ENCODE peak calls at places on chromosomes 1 and 21, in five cellular contexts. One of them, this sample, is unnamed.

GRCh38 chr21:41786521-41786987 is 19.7 kb upstream of the RIPK4 start:
- DNase-seq in tibial artery: no peak
- DNase-seq in RWPE2: peak; percentile 94
- DNase-seq in lower lobe of right lung: no peak
- DNase-seq in adrenal gland: no peak
- DNase-seq in this sample: peak; percentile 70

GRCh38 chr1:87478231-87478630 is 149.6 kb downstream of the LMO4 start:
- DNase-seq in adrenal gland: no peak
- DNase-seq in tibial artery: no peak
- DNase-seq in lower lobe of right lung: no peak
- DNase-seq in RWPE2: no peak
- DNase-seq in this sample: peak; percentile 7

GRCh38 chr1:19367584-19368041 is 55.5 kb downstream of the SLC66A1 start:
- DNase-seq in tibial artery: no peak
- DNase-seq in lower lobe of right lung: no peak
- DNase-seq in adrenal gland: no peak
- DNase-seq in RWPE2: no peak
- DNase-seq in this sample: no peak

GRCh38 chr1:22388666-22389455 is 62.8 kb upstream of the ZBTB40 start:
- DNase-seq in tibial artery: no peak
- DNase-seq in lower lobe of right lung: no peak
- DNase-seq in RWPE2: no peak
- DNase-seq in adrenal gland: peak; percentile 33
- DNase-seq in this sample: no peak

GRCh38 chr21:41712201-41712600 is 54.7 kb downstream of the RIPK4 start:
- DNase-seq in adrenal gland: no peak
- DNase-seq in tibial artery: no peak
- DNase-seq in lower lobe of right lung: no peak
- DNase-seq in RWPE2: no peak
- DNase-seq in this sample: no peak

GRCh38 chr1:198030682-198031081 is 113.5 kb downstream of the LHX9 start:
- DNase-seq in tibial artery: no peak
- DNase-seq in RWPE2: no peak
- DNase-seq in lower lobe of right lung: no peak
- DNase-seq in adrenal gland: no peak
- DNase-seq in this sample: no peak

GRCh38 chr1:39214998-39215873 is 10.7 kb downstream of the MACF1 start:
- DNase-seq in RWPE2: no peak
- DNase-seq in adrenal gland: no peak
- DNase-seq in lower lobe of right lung: peak; percentile 53
- DNase-seq in tibial artery: no peak
- DNase-seq in this sample: no peak

GRCh38 chr1:181479137-181479745 is 4.1 kb upstream of the CACNA1E start:
- DNase-seq in adrenal gland: peak; percentile 41
- DNase-seq in lower lobe of right lung: peak; percentile 53
- DNase-seq in tibial artery: no peak
- DNase-seq in RWPE2: no peak
- DNase-seq in this sample: peak; percentile 69

GRCh38 chr1:16014509-16015482 is 3.0 kb downstream of the HSPB7 start:
- DNase-seq in lower lobe of right lung: no peak
- DNase-seq in tibial artery: peak; percentile 90
- DNase-seq in adrenal gland: peak; percentile 83
- DNase-seq in RWPE2: no peak
- DNase-seq in this sample: no peak

GRCh38 chr1:95323117-95323516 is 89.1 kb downstream of the RWDD3 start:
- DNase-seq in adrenal gland: no peak
- DNase-seq in RWPE2: no peak
- DNase-seq in lower lobe of right lung: no peak
- DNase-seq in tibial artery: no peak
- DNase-seq in this sample: no peak

GRCh38 chr1:84810343-84810742 is 82.7 kb downstream of the LPAR3 start:
- DNase-seq in lower lobe of right lung: no peak
- DNase-seq in adrenal gland: no peak
- DNase-seq in RWPE2: no peak
- DNase-seq in tibial artery: no peak
- DNase-seq in this sample: no peak

GRCh38 chr1:18948913-18949688 is 7.4 kb downstream of the IFFO2 start:
- DNase-seq in tibial artery: peak; percentile 84
- DNase-seq in lower lobe of right lung: peak; percentile 51
- DNase-seq in adrenal gland: no peak
- DNase-seq in RWPE2: no peak
- DNase-seq in this sample: peak; percentile 27

GRCh38 chr1:1489231-1489630 is 17.7 kb downstream of the ATAD3B start:
- DNase-seq in adrenal gland: no peak
- DNase-seq in lower lobe of right lung: no peak
- DNase-seq in RWPE2: no peak
- DNase-seq in tibial artery: no peak
- DNase-seq in this sample: no peak
- H3K27ac ChIP-seq in adrenal gland: no peak overlapping the region
- H3K27ac ChIP-seq in lower lobe of right lung: no peak overlapping the region
- H3K27ac ChIP-seq in RWPE2: no peak overlapping the region
- H3K27ac ChIP-seq in tibial artery: no peak overlapping the region
- H3K27ac ChIP-seq in this sample: no peak overlapping the region

GRCh38 chr1:52920791-52921291 is 699 bp downstream of the ECHDC2 start:
- DNase-seq in RWPE2: no peak
- DNase-seq in lower lobe of right lung: peak; percentile 57
- DNase-seq in adrenal gland: peak; percentile 57
- DNase-seq in tibial artery: peak; percentile 74
- DNase-seq in this sample: peak; percentile 34
- H3K27ac ChIP-seq in RWPE2: peak overlapping the region; percentile 15
- H3K27ac ChIP-seq in lower lobe of right lung: peak overlapping the region; percentile 84
- H3K27ac ChIP-seq in adrenal gland: peak overlapping the region; percentile 92
- H3K27ac ChIP-seq in tibial artery: peak overlapping the region; percentile 89
- H3K27ac ChIP-seq in this sample: peak overlapping the region; percentile 88

DNA sequence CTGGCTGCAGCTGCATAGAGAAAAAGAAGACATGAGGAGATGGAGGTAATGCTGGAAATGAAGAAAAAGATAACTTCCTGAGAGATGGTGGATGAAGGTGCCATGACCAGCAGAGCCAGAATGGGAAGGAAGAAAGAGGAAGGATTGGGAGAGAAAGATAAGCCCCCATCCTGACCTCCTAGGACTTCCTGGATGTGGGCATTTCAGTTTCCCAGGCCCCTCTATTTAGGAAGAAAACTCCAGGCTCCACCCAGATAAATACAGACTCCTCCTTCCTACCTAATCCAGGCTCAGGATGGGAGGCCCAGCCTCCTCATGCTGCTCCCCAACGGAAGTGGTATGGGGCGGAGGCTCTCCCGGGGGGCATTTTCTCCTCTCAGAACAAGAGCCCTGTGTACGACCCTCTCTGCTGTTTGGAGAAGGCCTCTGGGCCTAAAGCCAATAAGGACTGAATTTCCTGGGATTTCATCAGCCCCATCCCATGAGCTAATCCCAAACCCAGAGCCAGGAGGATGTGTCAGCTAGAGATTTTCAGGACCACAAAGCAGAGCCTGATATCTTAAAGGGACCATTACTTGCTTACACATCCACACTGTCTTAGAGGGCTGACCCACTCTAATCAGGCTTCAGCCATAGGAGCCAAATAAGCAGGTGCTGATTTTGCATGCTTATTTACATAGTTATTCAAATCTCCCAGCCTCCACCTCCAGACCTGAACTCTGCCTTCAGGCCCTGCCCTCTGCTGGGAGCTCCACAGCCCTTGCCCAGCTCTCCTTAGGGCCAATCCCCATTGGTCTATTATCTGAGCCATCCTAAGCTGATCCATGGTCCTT is 5.1 kb upstream of the ARHGEF2 start:
- DNase-seq in lower lobe of right lung: no peak
- DNase-seq in RWPE2: peak; percentile 90
- DNase-seq in adrenal gland: no peak
- DNase-seq in tibial artery: peak; percentile 84
- DNase-seq in this sample: no peak
- H3K27ac ChIP-seq in lower lobe of right lung: peak overlapping the region; percentile 93
- H3K27ac ChIP-seq in RWPE2: peak overlapping the region; percentile 96
- H3K27ac ChIP-seq in adrenal gland: peak overlapping the region; percentile 32
- H3K27ac ChIP-seq in tibial artery: peak overlapping the region; percentile 98
- H3K27ac ChIP-seq in this sample: peak overlapping the region; percentile 85

GRCh38 chr1:243729956-243730355 is 120.1 kb downstream of the AKT3 start:
- DNase-seq in RWPE2: no peak
- DNase-seq in adrenal gland: no peak
- DNase-seq in lower lobe of right lung: no peak
- DNase-seq in tibial artery: no peak
- DNase-seq in this sample: no peak

GRCh38 chr1:243732627-243733026 is 117.4 kb downstream of the AKT3 start:
- DNase-seq in adrenal gland: no peak
- DNase-seq in RWPE2: no peak
- DNase-seq in tibial artery: no peak
- DNase-seq in lower lobe of right lung: no peak
- DNase-seq in this sample: no peak

GRCh38 chr1:243730499-243731150 is 119.4 kb downstream of the AKT3 start:
- DNase-seq in RWPE2: peak; percentile 74
- DNase-seq in tibial artery: no peak
- DNase-seq in adrenal gland: no peak
- DNase-seq in lower lobe of right lung: peak; percentile 55
- DNase-seq in this sample: no peak

GRCh38 chr1:243731974-243732373 is 118.1 kb downstream of the AKT3 start:
- DNase-seq in lower lobe of right lung: no peak
- DNase-seq in tibial artery: no peak
- DNase-seq in RWPE2: no peak
- DNase-seq in adrenal gland: no peak
- DNase-seq in this sample: no peak

DNA sequence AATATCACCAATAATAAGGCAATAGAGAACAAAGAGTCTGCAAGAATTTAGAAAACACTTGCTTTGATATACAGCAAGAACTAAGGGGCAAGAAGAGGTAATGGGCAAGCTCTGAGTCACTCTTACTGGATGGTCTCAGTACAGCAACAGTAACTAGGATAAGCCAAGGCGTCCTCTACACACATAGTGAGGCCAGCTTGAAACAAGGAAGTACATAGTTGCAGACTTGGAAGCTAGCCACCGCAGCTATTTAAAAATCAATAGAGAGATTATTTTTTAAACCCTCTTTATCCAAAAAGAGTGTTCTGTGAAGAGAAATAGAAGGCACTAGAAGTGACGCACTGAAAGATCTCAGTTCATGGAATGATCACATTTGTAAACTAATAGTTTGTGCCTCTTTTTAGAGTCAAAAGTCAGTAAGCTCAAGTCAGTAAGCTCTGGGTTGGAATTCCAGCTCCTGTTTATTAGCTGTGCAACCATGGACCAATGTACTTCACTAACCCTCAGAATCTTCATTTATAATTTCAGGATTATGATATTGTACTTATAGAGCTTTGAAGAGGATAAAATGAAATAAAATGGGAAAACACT is 118.6 kb downstream of the AKT3 start:
- DNase-seq in lower lobe of right lung: no peak
- DNase-seq in adrenal gland: no peak
- DNase-seq in RWPE2: no peak
- DNase-seq in tibial artery: no peak
- DNase-seq in this sample: peak; percentile 33
- H3K27ac ChIP-seq in lower lobe of right lung: peak overlapping the region; percentile 47
- H3K27ac ChIP-seq in adrenal gland: peak overlapping the region; percentile 15
- H3K27ac ChIP-seq in RWPE2: no peak overlapping the region
- H3K27ac ChIP-seq in tibial artery: no peak overlapping the region
- H3K27ac ChIP-seq in this sample: no peak overlapping the region

GRCh38 chr21:39014751-39015150 is 168.5 kb downstream of the PSMG1 start:
- DNase-seq in lower lobe of right lung: no peak
- DNase-seq in adrenal gland: no peak
- DNase-seq in RWPE2: no peak
- DNase-seq in tibial artery: no peak
- DNase-seq in this sample: no peak
- H3K27ac ChIP-seq in lower lobe of right lung: peak overlapping the region; percentile 3
- H3K27ac ChIP-seq in adrenal gland: no peak overlapping the region
- H3K27ac ChIP-seq in RWPE2: peak overlapping the region; percentile 78
- H3K27ac ChIP-seq in tibial artery: no peak overlapping the region
- H3K27ac ChIP-seq in this sample: peak overlapping the region; percentile 65

GRCh38 chr1:89822109-89822962 is 1.5 kb downstream of the LRRC8D start:
- DNase-seq in RWPE2: no peak
- DNase-seq in tibial artery: no peak
- DNase-seq in adrenal gland: no peak
- DNase-seq in lower lobe of right lung: no peak
- DNase-seq in this sample: peak; percentile 19

GRCh38 chr1:89822999-89823628 is 2.3 kb downstream of the LRRC8D start:
- DNase-seq in RWPE2: no peak
- DNase-seq in tibial artery: no peak
- DNase-seq in adrenal gland: no peak
- DNase-seq in lower lobe of right lung: no peak
- DNase-seq in this sample: peak; percentile 46

GRCh38 chr1:89826594-89826993 is 5.8 kb downstream of the LRRC8D start:
- DNase-seq in lower lobe of right lung: no peak
- DNase-seq in tibial artery: no peak
- DNase-seq in adrenal gland: no peak
- DNase-seq in RWPE2: no peak
- DNase-seq in this sample: no peak

GRCh38 chr1:89821322-89822108 is 683 bp downstream of the LRRC8D start:
- DNase-seq in RWPE2: no peak
- DNase-seq in lower lobe of right lung: peak; percentile 78
- DNase-seq in tibial artery: peak; percentile 67
- DNase-seq in adrenal gland: peak; percentile 50
- DNase-seq in this sample: peak; percentile 62

DNA sequence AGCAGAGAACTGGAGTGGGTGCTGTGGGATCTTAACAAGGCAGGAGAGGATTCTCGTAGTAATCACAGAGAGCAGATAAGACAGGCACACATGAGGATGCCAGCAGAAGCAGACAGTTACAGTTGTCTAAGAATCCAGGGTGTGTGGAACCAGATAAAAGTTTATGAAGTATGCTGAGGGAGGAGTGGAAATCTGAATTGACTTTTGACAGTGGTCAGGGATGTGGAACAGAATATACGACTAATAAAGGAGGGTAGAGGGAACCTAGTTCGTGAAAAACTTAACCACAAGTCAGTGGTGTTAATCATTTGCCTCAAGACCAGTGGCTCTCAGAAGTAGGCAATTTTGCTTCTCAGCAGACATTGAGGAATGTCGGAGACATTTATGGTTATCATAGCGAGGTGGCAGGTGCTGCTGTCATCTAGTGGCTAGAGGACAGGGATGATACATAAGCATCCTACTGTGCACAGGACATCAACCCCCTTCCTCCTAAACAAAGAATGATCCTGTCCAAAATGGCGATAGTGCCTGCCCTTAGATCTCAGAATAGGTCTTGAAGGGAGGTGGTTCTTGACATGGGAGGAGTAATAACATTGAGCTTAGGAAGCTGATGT is 3.0 kb downstream of the LRRC8D start:
- DNase-seq in tibial artery: no peak
- DNase-seq in adrenal gland: no peak
- DNase-seq in lower lobe of right lung: no peak
- DNase-seq in RWPE2: no peak
- DNase-seq in this sample: no peak
- H3K27ac ChIP-seq in tibial artery: no peak overlapping the region
- H3K27ac ChIP-seq in adrenal gland: no peak overlapping the region
- H3K27ac ChIP-seq in lower lobe of right lung: no peak overlapping the region
- H3K27ac ChIP-seq in RWPE2: no peak overlapping the region
- H3K27ac ChIP-seq in this sample: no peak overlapping the region

This sample was measured in small intestine.